ENCODE peak calls at places on chromosomes 11 and 22, in nine cellular contexts. One of them, this sample, is unnamed.

GRCh38 chr11:118897721-118898310 is 14.1 kb downstream of the CXCR5 start:
- DNase-seq in gastrocnemius medialis: no peak
- DNase-seq in astrocyte of the cerebellum: no peak
- DNase-seq in choroid plexus epithelial cell: no peak
- DNase-seq in colonic mucosa: peak
- DNase-seq in H7: peak
- DNase-seq in astrocyte of the spinal cord: no peak
- DNase-seq in Caco-2: peak
- DNase-seq in CD4-positive, alpha-beta memory T cell: no peak
- DNase-seq in this sample: no peak

GRCh38 chr11:86108890-86109638 is 40.2 kb upstream of the PICALM start:
- DNase-seq in astrocyte of the cerebellum: no peak
- DNase-seq in astrocyte of the spinal cord: no peak
- DNase-seq in gastrocnemius medialis: no peak
- DNase-seq in CD4-positive, alpha-beta memory T cell: no peak
- DNase-seq in H7: no peak
- DNase-seq in choroid plexus epithelial cell: no peak
- DNase-seq in colonic mucosa: no peak
- DNase-seq in Caco-2: no peak
- DNase-seq in this sample: no peak

GRCh38 chr11:33978376-33978775 is 73.2 kb upstream of the CAPRIN1 start:
- DNase-seq in H7: no peak
- DNase-seq in CD4-positive, alpha-beta memory T cell: no peak
- DNase-seq in astrocyte of the cerebellum: no peak
- DNase-seq in gastrocnemius medialis: no peak
- DNase-seq in choroid plexus epithelial cell: no peak
- DNase-seq in astrocyte of the spinal cord: no peak
- DNase-seq in Caco-2: no peak
- DNase-seq in colonic mucosa: no peak
- DNase-seq in this sample: no peak

GRCh38 chr11:33977676-33978075 is 73.9 kb upstream of the CAPRIN1 start:
- DNase-seq in gastrocnemius medialis: no peak
- DNase-seq in astrocyte of the spinal cord: no peak
- DNase-seq in CD4-positive, alpha-beta memory T cell: no peak
- DNase-seq in Caco-2: no peak
- DNase-seq in choroid plexus epithelial cell: no peak
- DNase-seq in astrocyte of the cerebellum: no peak
- DNase-seq in colonic mucosa: no peak
- DNase-seq in H7: no peak
- DNase-seq in this sample: no peak

GRCh38 chr11:17560281-17561110 is 13.4 kb downstream of the OTOG start:
- DNase-seq in choroid plexus epithelial cell: no peak
- DNase-seq in Caco-2: peak
- DNase-seq in H7: no peak
- DNase-seq in colonic mucosa: no peak
- DNase-seq in gastrocnemius medialis: no peak
- DNase-seq in astrocyte of the cerebellum: no peak
- DNase-seq in CD4-positive, alpha-beta memory T cell: no peak
- DNase-seq in astrocyte of the spinal cord: no peak
- DNase-seq in this sample: no peak

GRCh38 chr22:22417495-22418162 is 90.9 kb downstream of the ZNF280B start:
- DNase-seq in CD4-positive, alpha-beta memory T cell: no peak
- DNase-seq in choroid plexus epithelial cell: no peak
- DNase-seq in Caco-2: no peak
- DNase-seq in gastrocnemius medialis: no peak
- DNase-seq in colonic mucosa: no peak
- DNase-seq in astrocyte of the cerebellum: no peak
- DNase-seq in H7: no peak
- DNase-seq in astrocyte of the spinal cord: no peak
- DNase-seq in this sample: no peak

GRCh38 chr22:43829448-43829821 is 17.3 kb upstream of the EFCAB6 start:
- DNase-seq in astrocyte of the spinal cord: peak
- DNase-seq in choroid plexus epithelial cell: no peak
- DNase-seq in gastrocnemius medialis: no peak
- DNase-seq in colonic mucosa: no peak
- DNase-seq in CD4-positive, alpha-beta memory T cell: no peak
- DNase-seq in H7: peak
- DNase-seq in Caco-2: no peak
- DNase-seq in astrocyte of the cerebellum: no peak
- DNase-seq in this sample: peak

GRCh38 chr11:100673063-100673462 is 14.0 kb upstream of the ARHGAP42 start:
- DNase-seq in choroid plexus epithelial cell: no peak
- DNase-seq in H7: no peak
- DNase-seq in colonic mucosa: no peak
- DNase-seq in astrocyte of the spinal cord: no peak
- DNase-seq in Caco-2: no peak
- DNase-seq in CD4-positive, alpha-beta memory T cell: no peak
- DNase-seq in astrocyte of the cerebellum: no peak
- DNase-seq in gastrocnemius medialis: no peak
- DNase-seq in this sample: no peak

GRCh38 chr22:30602049-30602448 is 4.9 kb upstream of the TCN2 start:
- DNase-seq in Caco-2: peak
- DNase-seq in CD4-positive, alpha-beta memory T cell: no peak
- DNase-seq in astrocyte of the cerebellum: no peak
- DNase-seq in H7: no peak
- DNase-seq in astrocyte of the spinal cord: peak
- DNase-seq in gastrocnemius medialis: no peak
- DNase-seq in colonic mucosa: peak
- DNase-seq in choroid plexus epithelial cell: peak
- DNase-seq in this sample: no peak

GRCh38 chr22:50274311-50274710 is 4.1 kb upstream of the MAPK11 start:
- DNase-seq in astrocyte of the cerebellum: no peak
- DNase-seq in Caco-2: peak
- DNase-seq in CD4-positive, alpha-beta memory T cell: peak
- DNase-seq in gastrocnemius medialis: no peak
- DNase-seq in colonic mucosa: no peak
- DNase-seq in astrocyte of the spinal cord: peak
- DNase-seq in H7: peak
- DNase-seq in choroid plexus epithelial cell: peak
- DNase-seq in this sample: no peak

GRCh38 chr22:22357024-22357868 is 112.7 kb downstream of the VPREB1 start:
- DNase-seq in CD4-positive, alpha-beta memory T cell: peak
- DNase-seq in colonic mucosa: peak
- DNase-seq in astrocyte of the spinal cord: peak
- DNase-seq in Caco-2: peak
- DNase-seq in astrocyte of the cerebellum: peak
- DNase-seq in choroid plexus epithelial cell: peak
- DNase-seq in H7: peak
- DNase-seq in gastrocnemius medialis: peak
- DNase-seq in this sample: peak

GRCh38 chr22:35037089-35037488 is 28.9 kb upstream of the ISX start:
- DNase-seq in astrocyte of the spinal cord: no peak
- DNase-seq in astrocyte of the cerebellum: no peak
- DNase-seq in choroid plexus epithelial cell: no peak
- DNase-seq in CD4-positive, alpha-beta memory T cell: no peak
- DNase-seq in gastrocnemius medialis: no peak
- DNase-seq in Caco-2: peak
- DNase-seq in H7: peak
- DNase-seq in colonic mucosa: no peak
- DNase-seq in this sample: no peak

GRCh38 chr22:44893731-44894080 is 116.1 kb downstream of the PHF21B start:
- DNase-seq in H7: no peak
- DNase-seq in choroid plexus epithelial cell: no peak
- DNase-seq in Caco-2: no peak
- DNase-seq in CD4-positive, alpha-beta memory T cell: no peak
- DNase-seq in colonic mucosa: no peak
- DNase-seq in gastrocnemius medialis: no peak
- DNase-seq in astrocyte of the spinal cord: no peak
- DNase-seq in astrocyte of the cerebellum: no peak
- DNase-seq in this sample: no peak

GRCh38 chr11:727859-728748 is 19.2 kb upstream of the TALDO1 start:
- DNase-seq in H7: peak
- DNase-seq in astrocyte of the spinal cord: peak
- DNase-seq in gastrocnemius medialis: peak
- DNase-seq in Caco-2: peak
- DNase-seq in choroid plexus epithelial cell: peak
- DNase-seq in CD4-positive, alpha-beta memory T cell: peak
- DNase-seq in astrocyte of the cerebellum: peak
- DNase-seq in colonic mucosa: peak
- DNase-seq in this sample: peak

GRCh38 chr11:118572914-118573550 is 823 bp downstream of the ARCN1 start:
- DNase-seq in choroid plexus epithelial cell: peak
- DNase-seq in H7: peak
- DNase-seq in Caco-2: no peak
- DNase-seq in colonic mucosa: peak
- DNase-seq in CD4-positive, alpha-beta memory T cell: peak
- DNase-seq in gastrocnemius medialis: no peak
- DNase-seq in astrocyte of the spinal cord: peak
- DNase-seq in astrocyte of the cerebellum: no peak
- DNase-seq in this sample: no peak

GRCh38 chr11:30788849-30789248 is 202.7 kb upstream of the MPPED2 start:
- DNase-seq in gastrocnemius medialis: no peak
- DNase-seq in colonic mucosa: no peak
- DNase-seq in astrocyte of the cerebellum: no peak
- DNase-seq in H7: no peak
- DNase-seq in choroid plexus epithelial cell: no peak
- DNase-seq in Caco-2: no peak
- DNase-seq in CD4-positive, alpha-beta memory T cell: no peak
- DNase-seq in astrocyte of the spinal cord: no peak
- DNase-seq in this sample: no peak

GRCh38 chr22:30921108-30921507 is 47.5 kb downstream of the MORC2 start:
- DNase-seq in CD4-positive, alpha-beta memory T cell: no peak
- DNase-seq in astrocyte of the cerebellum: no peak
- DNase-seq in Caco-2: no peak
- DNase-seq in H7: no peak
- DNase-seq in choroid plexus epithelial cell: no peak
- DNase-seq in colonic mucosa: no peak
- DNase-seq in astrocyte of the spinal cord: no peak
- DNase-seq in gastrocnemius medialis: no peak
- DNase-seq in this sample: no peak

GRCh38 chr11:62933775-62934495 is 12.8 kb upstream of the CHRM1 start:
- DNase-seq in colonic mucosa: no peak
- DNase-seq in Caco-2: no peak
- DNase-seq in choroid plexus epithelial cell: no peak
- DNase-seq in H7: peak
- DNase-seq in gastrocnemius medialis: no peak
- DNase-seq in CD4-positive, alpha-beta memory T cell: no peak
- DNase-seq in astrocyte of the spinal cord: no peak
- DNase-seq in astrocyte of the cerebellum: no peak
- DNase-seq in this sample: no peak

GRCh38 chr11:70364745-70365535 is 33.4 kb upstream of the CTTN start:
- DNase-seq in Caco-2: no peak
- DNase-seq in choroid plexus epithelial cell: peak
- DNase-seq in CD4-positive, alpha-beta memory T cell: peak
- DNase-seq in H7: no peak
- DNase-seq in astrocyte of the cerebellum: no peak
- DNase-seq in colonic mucosa: no peak
- DNase-seq in astrocyte of the spinal cord: no peak
- DNase-seq in gastrocnemius medialis: no peak
- DNase-seq in this sample: no peak

GRCh38 chr22:48567213-48567975 is 1260.3 kb downstream of the BRD1 start:
- DNase-seq in gastrocnemius medialis: no peak
- DNase-seq in astrocyte of the spinal cord: no peak
- DNase-seq in colonic mucosa: no peak
- DNase-seq in CD4-positive, alpha-beta memory T cell: no peak
- DNase-seq in H7: no peak
- DNase-seq in Caco-2: no peak
- DNase-seq in choroid plexus epithelial cell: no peak
- DNase-seq in astrocyte of the cerebellum: no peak
- DNase-seq in this sample: peak
- H3K4me3 ChIP-seq in gastrocnemius medialis: no peak
- H3K4me3 ChIP-seq in astrocyte of the spinal cord: no peak
- H3K4me3 ChIP-seq in colonic mucosa: no peak
- H3K4me3 ChIP-seq in CD4-positive, alpha-beta memory T cell: no peak
- H3K4me3 ChIP-seq in H7: no peak
- H3K4me3 ChIP-seq in Caco-2: no peak
- H3K4me3 ChIP-seq in choroid plexus epithelial cell: no peak
- H3K4me3 ChIP-seq in astrocyte of the cerebellum: no peak
- H3K4me3 ChIP-seq in this sample: no peak

GRCh38 chr11:13007702-13008435 is 1.2 kb upstream of the RASSF10 start:
- DNase-seq in gastrocnemius medialis: no peak
- DNase-seq in CD4-positive, alpha-beta memory T cell: no peak
- DNase-seq in astrocyte of the spinal cord: no peak
- DNase-seq in H7: no peak
- DNase-seq in colonic mucosa: peak
- DNase-seq in astrocyte of the cerebellum: no peak
- DNase-seq in Caco-2: peak
- DNase-seq in choroid plexus epithelial cell: no peak
- DNase-seq in this sample: no peak
- H3K4me3 ChIP-seq in gastrocnemius medialis: no peak
- H3K4me3 ChIP-seq in CD4-positive, alpha-beta memory T cell: no peak
- H3K4me3 ChIP-seq in astrocyte of the spinal cord: no peak
- H3K4me3 ChIP-seq in H7: peak
- H3K4me3 ChIP-seq in colonic mucosa: no peak
- H3K4me3 ChIP-seq in astrocyte of the cerebellum: no peak
- H3K4me3 ChIP-seq in Caco-2: no peak
- H3K4me3 ChIP-seq in choroid plexus epithelial cell: no peak
- H3K4me3 ChIP-seq in this sample: no peak

DNA sequence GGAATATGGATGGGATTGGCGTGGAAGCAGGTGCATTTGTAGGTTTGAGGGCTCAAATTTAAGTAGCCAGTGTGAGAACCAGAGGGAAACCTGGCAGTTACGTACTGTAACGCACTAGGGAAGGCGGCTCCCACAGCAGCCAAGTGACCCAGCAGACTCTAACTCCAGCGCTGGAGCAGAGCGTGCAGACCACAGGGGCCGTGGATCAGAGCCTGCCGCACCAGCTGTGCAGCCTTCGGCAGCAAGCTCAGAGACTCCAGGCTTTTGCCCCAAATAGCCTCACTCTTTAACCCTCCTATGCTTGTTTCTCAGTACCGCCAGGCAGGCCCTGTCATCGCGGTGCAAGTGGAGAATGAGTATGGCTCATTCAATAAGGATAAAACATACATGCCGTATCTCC is 12.3 kb downstream of the GLB1L3 start:
- DNase-seq in colonic mucosa: no peak
- DNase-seq in astrocyte of the spinal cord: no peak
- DNase-seq in H7: no peak
- DNase-seq in astrocyte of the cerebellum: no peak
- DNase-seq in gastrocnemius medialis: no peak
- DNase-seq in CD4-positive, alpha-beta memory T cell: no peak
- DNase-seq in choroid plexus epithelial cell: no peak
- DNase-seq in Caco-2: no peak
- DNase-seq in this sample: no peak
- H3K4me3 ChIP-seq in colonic mucosa: no peak
- H3K4me3 ChIP-seq in astrocyte of the spinal cord: no peak
- H3K4me3 ChIP-seq in H7: no peak
- H3K4me3 ChIP-seq in astrocyte of the cerebellum: no peak
- H3K4me3 ChIP-seq in gastrocnemius medialis: no peak
- H3K4me3 ChIP-seq in CD4-positive, alpha-beta memory T cell: no peak
- H3K4me3 ChIP-seq in choroid plexus epithelial cell: no peak
- H3K4me3 ChIP-seq in Caco-2: no peak
- H3K4me3 ChIP-seq in this sample: no peak

DNA sequence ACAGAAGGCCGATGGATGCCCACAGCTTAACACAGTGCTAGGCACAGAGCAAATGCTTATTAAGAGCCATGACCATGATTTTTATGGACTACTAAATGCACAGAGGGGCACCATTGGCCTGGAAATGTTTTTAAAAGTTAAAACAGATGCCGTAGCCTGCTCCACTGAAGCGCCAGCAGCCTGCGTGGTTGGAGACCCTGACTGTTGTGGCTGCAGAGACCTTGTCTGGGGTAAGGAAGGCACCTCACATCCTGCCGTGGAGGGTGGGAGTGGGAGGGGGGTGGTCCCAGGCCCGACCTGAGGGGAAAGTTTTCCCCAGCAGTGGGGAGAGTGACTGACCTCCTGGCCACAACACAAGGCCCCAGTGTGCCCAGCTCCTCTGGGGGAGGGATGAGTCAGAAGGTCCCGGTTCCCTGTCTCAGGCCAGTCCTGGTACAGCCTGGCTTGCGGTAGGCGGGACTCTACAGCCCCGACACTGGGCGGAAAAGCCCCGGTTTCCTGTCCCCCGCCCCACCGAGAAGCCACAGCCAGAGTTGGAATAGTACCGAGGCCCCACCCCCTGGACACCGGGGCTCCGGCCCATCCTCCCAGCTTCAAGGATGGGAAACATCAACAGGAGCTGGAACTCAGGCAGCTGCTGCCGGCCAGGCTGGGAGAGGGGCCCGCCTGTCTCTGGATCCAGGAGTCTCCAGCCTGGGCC is 7.0 kb downstream of the CHST1 start:
- DNase-seq in gastrocnemius medialis: peak
- DNase-seq in astrocyte of the spinal cord: peak
- DNase-seq in colonic mucosa: peak
- DNase-seq in Caco-2: no peak
- DNase-seq in H7: peak
- DNase-seq in choroid plexus epithelial cell: peak
- DNase-seq in astrocyte of the cerebellum: no peak
- DNase-seq in CD4-positive, alpha-beta memory T cell: no peak
- DNase-seq in this sample: no peak
- H3K4me3 ChIP-seq in gastrocnemius medialis: no peak
- H3K4me3 ChIP-seq in astrocyte of the spinal cord: no peak
- H3K4me3 ChIP-seq in colonic mucosa: no peak
- H3K4me3 ChIP-seq in Caco-2: no peak
- H3K4me3 ChIP-seq in H7: no peak
- H3K4me3 ChIP-seq in choroid plexus epithelial cell: peak
- H3K4me3 ChIP-seq in astrocyte of the cerebellum: no peak
- H3K4me3 ChIP-seq in CD4-positive, alpha-beta memory T cell: no peak
- H3K4me3 ChIP-seq in this sample: no peak

This sample was measured in left lung.